ENCODE peak calls at places on chromosomes 7 and 10, in eight cellular contexts. One of them, this sample, is unnamed.

GRCh38 chr7:118080947-118081346 is 103.0 kb upstream of the LSM8 start:
- DNase-seq in pancreas: no peak
- DNase-seq in lower leg skin: peak
- DNase-seq in tibial nerve: no peak
- DNase-seq in epithelial cell of esophagus: peak
- DNase-seq in aorta: no peak
- DNase-seq in HepG2: no peak
- DNase-seq in fibroblast of the aortic adventitia: peak
- DNase-seq in this sample: no peak

GRCh38 chr7:122316467-122317394 is 12.2 kb upstream of the FEZF1 start:
- DNase-seq in HepG2: peak
- DNase-seq in epithelial cell of esophagus: no peak
- DNase-seq in pancreas: no peak
- DNase-seq in lower leg skin: no peak
- DNase-seq in tibial nerve: no peak
- DNase-seq in fibroblast of the aortic adventitia: no peak
- DNase-seq in aorta: no peak
- DNase-seq in this sample: no peak

GRCh38 chr10:12391191-12391590 is 41.8 kb downstream of the CAMK1D start:
- DNase-seq in epithelial cell of esophagus: no peak
- DNase-seq in pancreas: no peak
- DNase-seq in HepG2: no peak
- DNase-seq in tibial nerve: no peak
- DNase-seq in aorta: no peak
- DNase-seq in lower leg skin: no peak
- DNase-seq in fibroblast of the aortic adventitia: peak
- DNase-seq in this sample: no peak

GRCh38 chr7:127389321-127389720 is 3.2 kb downstream of the ZNF800 start:
- DNase-seq in fibroblast of the aortic adventitia: no peak
- DNase-seq in lower leg skin: no peak
- DNase-seq in HepG2: no peak
- DNase-seq in epithelial cell of esophagus: no peak
- DNase-seq in aorta: no peak
- DNase-seq in tibial nerve: no peak
- DNase-seq in pancreas: no peak
- DNase-seq in this sample: no peak

GRCh38 chr7:133054167-133054840 is 27.6 kb downstream of the CHCHD3 start:
- DNase-seq in aorta: no peak
- DNase-seq in HepG2: no peak
- DNase-seq in lower leg skin: no peak
- DNase-seq in pancreas: no peak
- DNase-seq in tibial nerve: no peak
- DNase-seq in epithelial cell of esophagus: peak
- DNase-seq in fibroblast of the aortic adventitia: peak
- DNase-seq in this sample: no peak

GRCh38 chr10:72124984-72125383 is 36.6 kb upstream of the SPOCK2 start:
- DNase-seq in lower leg skin: no peak
- DNase-seq in fibroblast of the aortic adventitia: peak
- DNase-seq in HepG2: no peak
- DNase-seq in tibial nerve: no peak
- DNase-seq in pancreas: no peak
- DNase-seq in aorta: no peak
- DNase-seq in epithelial cell of esophagus: no peak
- DNase-seq in this sample: no peak

GRCh38 chr10:113480828-113481502 is 71.9 kb upstream of the HABP2 start:
- DNase-seq in epithelial cell of esophagus: peak
- DNase-seq in fibroblast of the aortic adventitia: no peak
- DNase-seq in aorta: no peak
- DNase-seq in tibial nerve: no peak
- DNase-seq in lower leg skin: no peak
- DNase-seq in pancreas: no peak
- DNase-seq in HepG2: no peak
- DNase-seq in this sample: no peak

GRCh38 chr10:19762026-19762425 is 54.2 kb upstream of the PLXDC2 start:
- DNase-seq in HepG2: no peak
- DNase-seq in fibroblast of the aortic adventitia: no peak
- DNase-seq in pancreas: no peak
- DNase-seq in aorta: no peak
- DNase-seq in epithelial cell of esophagus: peak
- DNase-seq in tibial nerve: no peak
- DNase-seq in lower leg skin: no peak
- DNase-seq in this sample: no peak

GRCh38 chr10:70481831-70482530 is 3.4 kb downstream of the PALD1 start:
- DNase-seq in HepG2: no peak
- DNase-seq in fibroblast of the aortic adventitia: peak
- DNase-seq in pancreas: no peak
- DNase-seq in tibial nerve: no peak
- DNase-seq in lower leg skin: no peak
- DNase-seq in aorta: peak
- DNase-seq in epithelial cell of esophagus: no peak
- DNase-seq in this sample: no peak

GRCh38 chr10:35172574-35172973 is 45.9 kb downstream of the CREM start:
- DNase-seq in lower leg skin: peak
- DNase-seq in fibroblast of the aortic adventitia: peak
- DNase-seq in epithelial cell of esophagus: no peak
- DNase-seq in tibial nerve: no peak
- DNase-seq in aorta: no peak
- DNase-seq in HepG2: no peak
- DNase-seq in pancreas: no peak
- DNase-seq in this sample: no peak

GRCh38 chr10:43370671-43371215 is 693 bp upstream of the FXYD4 start:
- DNase-seq in HepG2: no peak
- DNase-seq in tibial nerve: no peak
- DNase-seq in pancreas: no peak
- DNase-seq in lower leg skin: no peak
- DNase-seq in fibroblast of the aortic adventitia: no peak
- DNase-seq in aorta: peak
- DNase-seq in epithelial cell of esophagus: no peak
- DNase-seq in this sample: no peak

GRCh38 chr7:2281556-2281955 is 32.7 kb downstream of the SNX8 start:
- DNase-seq in tibial nerve: no peak
- DNase-seq in fibroblast of the aortic adventitia: peak
- DNase-seq in pancreas: no peak
- DNase-seq in epithelial cell of esophagus: no peak
- DNase-seq in lower leg skin: no peak
- DNase-seq in aorta: no peak
- DNase-seq in HepG2: no peak
- DNase-seq in this sample: no peak

GRCh38 chr10:121110369-121110768 is 259.2 kb downstream of the WDR11 start:
- DNase-seq in fibroblast of the aortic adventitia: no peak
- DNase-seq in HepG2: no peak
- DNase-seq in lower leg skin: no peak
- DNase-seq in pancreas: no peak
- DNase-seq in epithelial cell of esophagus: no peak
- DNase-seq in tibial nerve: no peak
- DNase-seq in aorta: no peak
- DNase-seq in this sample: no peak

GRCh38 chr7:149834601-149835000 is 3.6 kb upstream of the ZNF862 start:
- DNase-seq in HepG2: no peak
- DNase-seq in tibial nerve: no peak
- DNase-seq in lower leg skin: no peak
- DNase-seq in aorta: no peak
- DNase-seq in pancreas: no peak
- DNase-seq in epithelial cell of esophagus: no peak
- DNase-seq in fibroblast of the aortic adventitia: no peak
- DNase-seq in this sample: no peak

GRCh38 chr10:48455055-48455391 is 148.5 kb downstream of the MAPK8 start:
- DNase-seq in lower leg skin: no peak
- DNase-seq in tibial nerve: no peak
- DNase-seq in HepG2: no peak
- DNase-seq in epithelial cell of esophagus: no peak
- DNase-seq in pancreas: no peak
- DNase-seq in aorta: no peak
- DNase-seq in fibroblast of the aortic adventitia: no peak
- DNase-seq in this sample: no peak

GRCh38 chr10:69318997-69319727 is 40.9 kb downstream of the HK1 start:
- DNase-seq in lower leg skin: peak
- DNase-seq in HepG2: no peak
- DNase-seq in tibial nerve: peak
- DNase-seq in fibroblast of the aortic adventitia: peak
- DNase-seq in pancreas: peak
- DNase-seq in epithelial cell of esophagus: peak
- DNase-seq in aorta: peak
- DNase-seq in this sample: peak

GRCh38 chr10:31940839-31941653 is 12.4 kb upstream of the ARHGAP12 start:
- DNase-seq in tibial nerve: no peak
- DNase-seq in pancreas: no peak
- DNase-seq in epithelial cell of esophagus: peak
- DNase-seq in fibroblast of the aortic adventitia: peak
- DNase-seq in HepG2: peak
- DNase-seq in lower leg skin: peak
- DNase-seq in aorta: peak
- DNase-seq in this sample: no peak

DNA sequence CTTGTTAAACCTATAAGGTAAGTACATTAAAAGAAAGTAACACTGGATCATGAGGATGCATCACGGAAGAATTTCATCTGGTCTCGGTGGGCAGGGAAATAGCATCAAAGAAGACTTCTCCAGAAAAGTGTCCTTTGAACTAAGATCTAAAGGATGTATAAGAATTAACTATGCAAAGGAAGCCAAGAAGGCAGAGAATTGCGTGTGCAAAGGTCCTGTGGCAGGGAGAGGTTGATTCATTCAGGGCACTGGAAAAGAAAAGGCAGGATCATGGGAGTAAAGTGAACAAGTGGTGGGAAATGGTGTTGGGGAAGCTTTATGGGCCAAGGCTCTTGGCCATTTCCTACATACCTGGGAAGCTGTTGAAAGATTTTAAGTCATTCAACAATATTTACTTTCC is 288.3 kb downstream of the SFMBT2 start:
- DNase-seq in epithelial cell of esophagus: no peak
- DNase-seq in HepG2: no peak
- DNase-seq in lower leg skin: no peak
- DNase-seq in tibial nerve: no peak
- DNase-seq in aorta: no peak
- DNase-seq in fibroblast of the aortic adventitia: no peak
- DNase-seq in pancreas: no peak
- DNase-seq in this sample: no peak
- H3K4me3 ChIP-seq in epithelial cell of esophagus: no peak
- H3K4me3 ChIP-seq in HepG2: no peak
- H3K4me3 ChIP-seq in lower leg skin: no peak
- H3K4me3 ChIP-seq in tibial nerve: no peak
- H3K4me3 ChIP-seq in aorta: no peak
- H3K4me3 ChIP-seq in fibroblast of the aortic adventitia: no peak
- H3K4me3 ChIP-seq in pancreas: no peak
- H3K4me3 ChIP-seq in this sample: no peak

GRCh38 chr10:95561200-95562177 is at the start of gene SORBS1:
- DNase-seq in epithelial cell of esophagus: peak
- DNase-seq in HepG2: peak
- DNase-seq in pancreas: peak
- DNase-seq in tibial nerve: peak
- DNase-seq in aorta: peak
- DNase-seq in fibroblast of the aortic adventitia: peak
- DNase-seq in lower leg skin: peak
- DNase-seq in this sample: peak

GRCh38 chr10:95560288-95561199 is 627 bp downstream of the SORBS1 start:
- DNase-seq in lower leg skin: peak
- DNase-seq in pancreas: peak
- DNase-seq in epithelial cell of esophagus: peak
- DNase-seq in fibroblast of the aortic adventitia: peak
- DNase-seq in aorta: peak
- DNase-seq in tibial nerve: no peak
- DNase-seq in HepG2: no peak
- DNase-seq in this sample: peak

GRCh38 chr10:95556994-95557767 is 4.0 kb downstream of the SORBS1 start:
- DNase-seq in aorta: no peak
- DNase-seq in HepG2: no peak
- DNase-seq in pancreas: no peak
- DNase-seq in lower leg skin: no peak
- DNase-seq in epithelial cell of esophagus: no peak
- DNase-seq in tibial nerve: no peak
- DNase-seq in fibroblast of the aortic adventitia: no peak
- DNase-seq in this sample: no peak

GRCh38 chr10:95559466-95559865 is 1.7 kb downstream of the SORBS1 start:
- DNase-seq in epithelial cell of esophagus: no peak
- DNase-seq in pancreas: no peak
- DNase-seq in aorta: peak
- DNase-seq in fibroblast of the aortic adventitia: no peak
- DNase-seq in HepG2: no peak
- DNase-seq in lower leg skin: no peak
- DNase-seq in tibial nerve: no peak
- DNase-seq in this sample: no peak

GRCh38 chr10:95558593-95559320 is 2.4 kb downstream of the SORBS1 start:
- DNase-seq in HepG2: no peak
- DNase-seq in pancreas: no peak
- DNase-seq in aorta: no peak
- DNase-seq in epithelial cell of esophagus: no peak
- DNase-seq in tibial nerve: no peak
- DNase-seq in fibroblast of the aortic adventitia: no peak
- DNase-seq in lower leg skin: no peak
- DNase-seq in this sample: no peak
- H3K4me3 ChIP-seq in HepG2: peak
- H3K4me3 ChIP-seq in pancreas: no peak
- H3K4me3 ChIP-seq in aorta: peak
- H3K4me3 ChIP-seq in epithelial cell of esophagus: no peak
- H3K4me3 ChIP-seq in tibial nerve: peak
- H3K4me3 ChIP-seq in fibroblast of the aortic adventitia: no peak
- H3K4me3 ChIP-seq in lower leg skin: no peak
- H3K4me3 ChIP-seq in this sample: no peak

GRCh38 chr10:95459446-95459845 is 101.7 kb downstream of the SORBS1 start:
- DNase-seq in HepG2: peak
- DNase-seq in lower leg skin: no peak
- DNase-seq in epithelial cell of esophagus: no peak
- DNase-seq in aorta: no peak
- DNase-seq in fibroblast of the aortic adventitia: no peak
- DNase-seq in tibial nerve: no peak
- DNase-seq in pancreas: no peak
- DNase-seq in this sample: no peak

GRCh38 chr10:95467162-95467599 is 94.0 kb downstream of the SORBS1 start:
- DNase-seq in HepG2: peak
- DNase-seq in tibial nerve: no peak
- DNase-seq in epithelial cell of esophagus: peak
- DNase-seq in pancreas: peak
- DNase-seq in aorta: no peak
- DNase-seq in lower leg skin: peak
- DNase-seq in fibroblast of the aortic adventitia: no peak
- DNase-seq in this sample: no peak

GRCh38 chr10:95466450-95466849 is 94.7 kb downstream of the SORBS1 start:
- DNase-seq in aorta: no peak
- DNase-seq in pancreas: no peak
- DNase-seq in HepG2: no peak
- DNase-seq in tibial nerve: no peak
- DNase-seq in fibroblast of the aortic adventitia: no peak
- DNase-seq in lower leg skin: no peak
- DNase-seq in epithelial cell of esophagus: no peak
- DNase-seq in this sample: no peak

GRCh38 chr10:95462740-95463667 is 98.2 kb downstream of the SORBS1 start:
- DNase-seq in HepG2: no peak
- DNase-seq in lower leg skin: no peak
- DNase-seq in epithelial cell of esophagus: no peak
- DNase-seq in pancreas: no peak
- DNase-seq in tibial nerve: no peak
- DNase-seq in aorta: no peak
- DNase-seq in fibroblast of the aortic adventitia: no peak
- DNase-seq in this sample: no peak

GRCh38 chr10:95464280-95464679 is 96.9 kb downstream of the SORBS1 start:
- DNase-seq in epithelial cell of esophagus: no peak
- DNase-seq in aorta: no peak
- DNase-seq in HepG2: no peak
- DNase-seq in fibroblast of the aortic adventitia: no peak
- DNase-seq in pancreas: no peak
- DNase-seq in lower leg skin: no peak
- DNase-seq in tibial nerve: no peak
- DNase-seq in this sample: no peak
- H3K4me3 ChIP-seq in epithelial cell of esophagus: no peak
- H3K4me3 ChIP-seq in aorta: no peak
- H3K4me3 ChIP-seq in HepG2: no peak
- H3K4me3 ChIP-seq in fibroblast of the aortic adventitia: no peak
- H3K4me3 ChIP-seq in pancreas: no peak
- H3K4me3 ChIP-seq in lower leg skin: no peak
- H3K4me3 ChIP-seq in tibial nerve: no peak
- H3K4me3 ChIP-seq in this sample: no peak

GRCh38 chr7:69770613-69771012 is 172.3 kb downstream of the AUTS2 start:
- DNase-seq in lower leg skin: no peak
- DNase-seq in epithelial cell of esophagus: no peak
- DNase-seq in fibroblast of the aortic adventitia: no peak
- DNase-seq in tibial nerve: no peak
- DNase-seq in pancreas: no peak
- DNase-seq in HepG2: no peak
- DNase-seq in aorta: no peak
- DNase-seq in this sample: no peak
- H3K4me3 ChIP-seq in lower leg skin: no peak
- H3K4me3 ChIP-seq in epithelial cell of esophagus: no peak
- H3K4me3 ChIP-seq in fibroblast of the aortic adventitia: no peak
- H3K4me3 ChIP-seq in tibial nerve: no peak
- H3K4me3 ChIP-seq in pancreas: no peak
- H3K4me3 ChIP-seq in HepG2: no peak
- H3K4me3 ChIP-seq in aorta: no peak
- H3K4me3 ChIP-seq in this sample: no peak